ENCODE peak calls at places on chromosome 3, in five cellular contexts. One of them, this sample, is unnamed.

GRCh38 chr3:188693435-188693834 is 478.3 kb upstream of the TPRG1 start:
- DNase-seq in adrenal gland: no peak
- DNase-seq in mammary epithelial cell: no peak
- DNase-seq in lower lobe of right lung: no peak
- DNase-seq in AG09309: no peak
- DNase-seq in this sample: no peak

GRCh38 chr3:114846252-114846651 is 300.8 kb downstream of the ZBTB20 start:
- DNase-seq in adrenal gland: no peak
- DNase-seq in mammary epithelial cell: no peak
- DNase-seq in lower lobe of right lung: no peak
- DNase-seq in AG09309: no peak
- DNase-seq in this sample: no peak

GRCh38 chr3:102113421-102114041 is 264.2 kb downstream of the NFKBIZ start:
- DNase-seq in adrenal gland: no peak
- DNase-seq in mammary epithelial cell: no peak
- DNase-seq in lower lobe of right lung: no peak
- DNase-seq in AG09309: no peak
- DNase-seq in this sample: no peak

GRCh38 chr3:46675843-46676567 is 17.5 kb downstream of the ALS2CL start:
- DNase-seq in adrenal gland: no peak
- DNase-seq in mammary epithelial cell: no peak
- DNase-seq in lower lobe of right lung: peak
- DNase-seq in AG09309: no peak
- DNase-seq in this sample: peak

GRCh38 chr3:20890124-20890523 is 704.1 kb upstream of the SGO1 start:
- DNase-seq in adrenal gland: no peak
- DNase-seq in mammary epithelial cell: no peak
- DNase-seq in lower lobe of right lung: no peak
- DNase-seq in AG09309: no peak
- DNase-seq in this sample: no peak

GRCh38 chr3:165837801-165838200 is 578 bp upstream of the BCHE start:
- DNase-seq in adrenal gland: no peak
- DNase-seq in mammary epithelial cell: no peak
- DNase-seq in lower lobe of right lung: no peak
- DNase-seq in AG09309: no peak
- DNase-seq in this sample: no peak

GRCh38 chr3:112394008-112394616 is 61.2 kb downstream of the CD200 start:
- DNase-seq in adrenal gland: no peak
- DNase-seq in mammary epithelial cell: no peak
- DNase-seq in lower lobe of right lung: no peak
- DNase-seq in AG09309: no peak
- DNase-seq in this sample: peak

GRCh38 chr3:179330438-179330837 is 7.6 kb downstream of the ZNF639 start:
- DNase-seq in adrenal gland: no peak
- DNase-seq in mammary epithelial cell: no peak
- DNase-seq in lower lobe of right lung: no peak
- DNase-seq in AG09309: no peak
- DNase-seq in this sample: no peak

GRCh38 chr3:19399356-19399755 is 251.0 kb downstream of the KCNH8 start:
- DNase-seq in adrenal gland: no peak
- DNase-seq in mammary epithelial cell: peak
- DNase-seq in lower lobe of right lung: no peak
- DNase-seq in AG09309: no peak
- DNase-seq in this sample: no peak

GRCh38 chr3:197393711-197394110 is 95.3 kb upstream of the DLG1 start:
- DNase-seq in adrenal gland: no peak
- DNase-seq in mammary epithelial cell: no peak
- DNase-seq in lower lobe of right lung: no peak
- DNase-seq in AG09309: no peak
- DNase-seq in this sample: no peak

GRCh38 chr3:10725846-10726245 is 90.2 kb upstream of the SLC6A11 start:
- DNase-seq in adrenal gland: no peak
- DNase-seq in mammary epithelial cell: no peak
- DNase-seq in lower lobe of right lung: no peak
- DNase-seq in AG09309: no peak
- DNase-seq in this sample: no peak

GRCh38 chr3:25292604-25293003 is 135.5 kb upstream of the RARB start:
- DNase-seq in adrenal gland: no peak
- DNase-seq in mammary epithelial cell: peak
- DNase-seq in lower lobe of right lung: no peak
- DNase-seq in AG09309: no peak
- DNase-seq in this sample: no peak

GRCh38 chr3:104598848-104599501 is 767.7 kb upstream of the ALCAM start:
- DNase-seq in adrenal gland: no peak
- DNase-seq in mammary epithelial cell: peak
- DNase-seq in lower lobe of right lung: no peak
- DNase-seq in AG09309: no peak
- DNase-seq in this sample: no peak

GRCh38 chr3:6799264-6799915 is 61.5 kb upstream of the GRM7 start:
- DNase-seq in adrenal gland: peak
- DNase-seq in mammary epithelial cell: peak
- DNase-seq in lower lobe of right lung: no peak
- DNase-seq in AG09309: no peak
- DNase-seq in this sample: no peak

GRCh38 chr3:159807137-159808028 is 181.3 kb upstream of the IL12A start:
- DNase-seq in adrenal gland: no peak
- DNase-seq in mammary epithelial cell: peak
- DNase-seq in lower lobe of right lung: no peak
- DNase-seq in AG09309: no peak
- DNase-seq in this sample: no peak

GRCh38 chr3:72470899-72471298 is 377.3 kb downstream of the SHQ1 start:
- DNase-seq in adrenal gland: no peak
- DNase-seq in mammary epithelial cell: no peak
- DNase-seq in lower lobe of right lung: no peak
- DNase-seq in AG09309: no peak
- DNase-seq in this sample: no peak

GRCh38 chr3:194930439-194931204 is 244.9 kb downstream of the FAM43A start:
- DNase-seq in adrenal gland: peak
- DNase-seq in mammary epithelial cell: peak
- DNase-seq in lower lobe of right lung: no peak
- DNase-seq in AG09309: peak
- DNase-seq in this sample: peak

GRCh38 chr3:120275553-120276092 is 9.4 kb downstream of the GPR156 start:
- DNase-seq in adrenal gland: no peak
- DNase-seq in mammary epithelial cell: no peak
- DNase-seq in lower lobe of right lung: no peak
- DNase-seq in AG09309: no peak
- DNase-seq in this sample: no peak

GRCh38 chr3:174206607-174207192 is 652.4 kb upstream of the NAALADL2 start:
- DNase-seq in adrenal gland: no peak
- DNase-seq in mammary epithelial cell: no peak
- DNase-seq in lower lobe of right lung: no peak
- DNase-seq in AG09309: no peak
- DNase-seq in this sample: peak

GRCh38 chr3:99439892-99440291 is 198.5 kb upstream of the COL8A1 start:
- DNase-seq in adrenal gland: no peak
- DNase-seq in mammary epithelial cell: no peak
- DNase-seq in lower lobe of right lung: no peak
- DNase-seq in AG09309: peak
- DNase-seq in this sample: peak

GRCh38 chr3:36653095-36653494 is 111.3 kb downstream of the DCLK3 start:
- DNase-seq in adrenal gland: no peak
- DNase-seq in mammary epithelial cell: peak
- DNase-seq in lower lobe of right lung: no peak
- DNase-seq in AG09309: no peak
- DNase-seq in this sample: peak

GRCh38 chr3:52393959-52394670 is 50.8 kb downstream of the SEMA3G start:
- DNase-seq in adrenal gland: no peak
- DNase-seq in mammary epithelial cell: no peak
- DNase-seq in lower lobe of right lung: peak
- DNase-seq in AG09309: no peak
- DNase-seq in this sample: no peak

GRCh38 chr3:150105886-150106612 is 135.4 kb upstream of the PFN2 start:
- DNase-seq in adrenal gland: no peak
- DNase-seq in mammary epithelial cell: no peak
- DNase-seq in lower lobe of right lung: no peak
- DNase-seq in AG09309: no peak
- DNase-seq in this sample: no peak

GRCh38 chr3:117217355-117217754 is 507.8 kb downstream of the TUSC7 start:
- DNase-seq in adrenal gland: no peak
- DNase-seq in mammary epithelial cell: no peak
- DNase-seq in lower lobe of right lung: no peak
- DNase-seq in AG09309: no peak
- DNase-seq in this sample: no peak

GRCh38 chr3:178703268-178703975 is 167.2 kb downstream of the KCNMB2 start:
- DNase-seq in adrenal gland: no peak
- DNase-seq in mammary epithelial cell: peak
- DNase-seq in lower lobe of right lung: no peak
- DNase-seq in AG09309: peak
- DNase-seq in this sample: no peak

GRCh38 chr3:184663756-184664155 is 48.1 kb downstream of the MAGEF1 start:
- DNase-seq in adrenal gland: no peak
- DNase-seq in mammary epithelial cell: no peak
- DNase-seq in lower lobe of right lung: no peak
- DNase-seq in AG09309: peak
- DNase-seq in this sample: no peak

GRCh38 chr3:72335458-72336050 is 512.7 kb downstream of the SHQ1 start:
- DNase-seq in adrenal gland: no peak
- DNase-seq in mammary epithelial cell: no peak
- DNase-seq in lower lobe of right lung: no peak
- DNase-seq in AG09309: no peak
- DNase-seq in this sample: peak

GRCh38 chr3:173397161-173398110 is at the start of gene NLGN1:
- DNase-seq in adrenal gland: peak
- DNase-seq in mammary epithelial cell: peak
- DNase-seq in lower lobe of right lung: peak
- DNase-seq in AG09309: peak
- DNase-seq in this sample: peak

GRCh38 chr3:16614033-16615031 is 9.1 kb upstream of the DAZL start:
- DNase-seq in adrenal gland: no peak
- DNase-seq in mammary epithelial cell: no peak
- DNase-seq in lower lobe of right lung: no peak
- DNase-seq in AG09309: no peak
- DNase-seq in this sample: peak

GRCh38 chr3:14283821-14284438 is 105.3 kb downstream of the LSM3 start:
- DNase-seq in adrenal gland: no peak
- DNase-seq in mammary epithelial cell: no peak
- DNase-seq in lower lobe of right lung: no peak
- DNase-seq in AG09309: peak
- DNase-seq in this sample: no peak

GRCh38 chr3:41711656-41712055 is 250.2 kb downstream of the ULK4 start:
- DNase-seq in adrenal gland: no peak
- DNase-seq in mammary epithelial cell: no peak
- DNase-seq in lower lobe of right lung: no peak
- DNase-seq in AG09309: peak
- DNase-seq in this sample: peak

GRCh38 chr3:108605028-108605427 is 15.5 kb downstream of the DZIP3 start:
- DNase-seq in adrenal gland: no peak
- DNase-seq in mammary epithelial cell: no peak
- DNase-seq in lower lobe of right lung: no peak
- DNase-seq in AG09309: no peak
- DNase-seq in this sample: no peak

GRCh38 chr3:108602249-108602934 is 12.9 kb downstream of the DZIP3 start:
- DNase-seq in adrenal gland: no peak
- DNase-seq in mammary epithelial cell: no peak
- DNase-seq in lower lobe of right lung: no peak
- DNase-seq in AG09309: no peak
- DNase-seq in this sample: no peak

GRCh38 chr3:108605491-108605890 is 16.0 kb downstream of the DZIP3 start:
- DNase-seq in adrenal gland: no peak
- DNase-seq in mammary epithelial cell: no peak
- DNase-seq in lower lobe of right lung: no peak
- DNase-seq in AG09309: no peak
- DNase-seq in this sample: no peak

GRCh38 chr3:108603689-108604088 is 14.2 kb downstream of the DZIP3 start:
- DNase-seq in adrenal gland: no peak
- DNase-seq in mammary epithelial cell: no peak
- DNase-seq in lower lobe of right lung: no peak
- DNase-seq in AG09309: no peak
- DNase-seq in this sample: no peak

DNA sequence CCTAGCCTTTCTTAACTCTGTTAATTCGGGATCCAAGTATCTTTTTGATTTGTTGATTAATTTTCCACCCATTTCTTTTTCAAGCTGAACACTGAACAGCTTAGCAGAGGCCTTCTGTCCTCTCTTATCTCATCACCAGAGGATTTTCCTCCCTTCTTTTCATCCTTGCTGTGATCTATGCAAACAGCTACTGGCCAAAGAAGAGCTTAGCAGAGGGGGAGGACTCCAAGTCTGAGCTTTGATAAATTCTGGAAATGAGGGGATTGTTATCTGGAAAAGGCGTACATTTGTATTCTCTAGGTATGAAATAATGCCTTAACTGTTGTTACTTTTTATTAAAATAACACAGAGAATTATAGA is 13.4 kb downstream of the DZIP3 start:
- DNase-seq in adrenal gland: no peak
- DNase-seq in mammary epithelial cell: no peak
- DNase-seq in lower lobe of right lung: no peak
- DNase-seq in AG09309: no peak
- DNase-seq in this sample: no peak
- H3K4me3 ChIP-seq in adrenal gland: no peak
- H3K4me3 ChIP-seq in mammary epithelial cell: no peak
- H3K4me3 ChIP-seq in lower lobe of right lung: no peak
- H3K4me3 ChIP-seq in AG09309: no peak
- H3K4me3 ChIP-seq in this sample: no peak

DNA sequence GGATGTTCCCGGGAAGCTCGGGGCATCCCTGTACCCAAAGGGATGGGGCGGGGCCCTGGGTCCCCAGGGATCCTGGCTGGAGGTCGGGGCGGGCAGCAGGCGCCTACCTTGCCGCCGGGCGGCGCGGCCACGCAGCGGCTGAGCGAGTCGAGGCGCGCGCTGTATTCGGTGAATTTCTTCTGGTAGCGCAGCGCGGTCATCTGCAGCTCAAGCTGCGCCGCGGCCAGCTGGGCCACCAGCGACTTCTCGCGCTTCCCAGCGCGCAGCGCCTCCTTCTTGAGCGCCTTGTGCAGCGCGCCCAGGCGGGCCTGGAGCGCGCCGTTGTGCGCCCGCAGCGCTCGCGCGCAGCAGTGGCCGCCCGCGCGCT is 762 bp downstream of the PDZRN3 start:
- DNase-seq in adrenal gland: peak
- DNase-seq in mammary epithelial cell: peak
- DNase-seq in lower lobe of right lung: no peak
- DNase-seq in AG09309: no peak
- DNase-seq in this sample: peak
- TF ChIP-seq CTCF in adrenal gland: no peak
- TF ChIP-seq CTCF in mammary epithelial cell: peak
- TF ChIP-seq CTCF in lower lobe of right lung: no peak
- TF ChIP-seq CTCF in AG09309: no peak
- TF ChIP-seq CTCF in this sample: no peak

DNA sequence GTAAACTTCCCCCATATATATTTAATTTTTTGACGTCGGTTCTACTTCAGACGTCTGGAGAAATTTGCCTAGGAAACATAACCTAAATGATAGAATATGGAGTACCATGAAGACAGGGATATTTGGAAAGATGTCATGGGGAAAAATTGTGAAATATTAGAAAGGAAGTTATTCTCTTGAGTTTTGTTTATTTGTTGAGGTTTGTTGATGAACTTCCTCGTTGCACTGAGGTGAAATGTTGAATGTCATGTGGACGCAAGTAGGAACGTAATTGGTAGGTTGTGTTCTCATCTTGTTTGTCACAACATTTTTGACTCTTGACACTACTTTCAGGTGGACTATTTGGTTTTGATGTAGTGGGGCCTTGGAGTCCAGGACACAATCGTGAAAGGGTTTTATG is 1.3 kb downstream of the ABHD5 start:
- DNase-seq in adrenal gland: no peak
- DNase-seq in mammary epithelial cell: no peak
- DNase-seq in lower lobe of right lung: no peak
- DNase-seq in AG09309: no peak
- DNase-seq in this sample: no peak
- H3K4me3 ChIP-seq in adrenal gland: peak
- H3K4me3 ChIP-seq in mammary epithelial cell: peak
- H3K4me3 ChIP-seq in lower lobe of right lung: peak
- H3K4me3 ChIP-seq in AG09309: no peak
- H3K4me3 ChIP-seq in this sample: peak

GRCh38 chr3:126927846-126928245 is 55.1 kb upstream of the PLXNA1 start:
- DNase-seq in adrenal gland: no peak
- DNase-seq in mammary epithelial cell: no peak
- DNase-seq in lower lobe of right lung: no peak
- DNase-seq in AG09309: no peak
- DNase-seq in this sample: no peak
- TF ChIP-seq CTCF in adrenal gland: no peak
- TF ChIP-seq CTCF in mammary epithelial cell: no peak
- TF ChIP-seq CTCF in lower lobe of right lung: no peak
- TF ChIP-seq CTCF in AG09309: no peak
- TF ChIP-seq CTCF in this sample: no peak